ENCODE peak calls at places on chromosomes 16 and 17, in six cellular contexts. R is H1; W is NCI-H345; U is nucleus accumbens; V is cardiac fibroblast; D is activated naive CD4-positive, alpha-beta T cell. P is an unnamed sample.

GRCh38 chr17:80277751-80278671 is 17.4 kb downstream of the RNF213 start:
- DNase-seq in R (no peak), W (no peak), U (peak; percentile 16), V (no peak), D (no peak), P (no peak)

GRCh38 chr16:1762879-1763520 is 8.3 kb downstream of the NME3 start:
- DNase-seq in R (no peak), W (no peak), U (no peak), V (no peak), D (no peak), P (no peak)

GRCh38 chr17:74452027-74452840 is 14.2 kb upstream of the CD300A start:
- DNase-seq in R (no peak), W (peak; percentile 63), U (no peak), V (no peak), D (no peak), P (peak; percentile 86)

GRCh38 chr17:50102164-50102991 is 7.2 kb downstream of the PDK2 start:
- DNase-seq in R (no peak), W (no peak), U (no peak), V (no peak), D (no peak), P (no peak)

GRCh38 chr16:30949655-30950515 is 1.0 kb downstream of the ORAI3 start:
- DNase-seq in R (no peak), W (peak; percentile 40), U (no peak), V (peak; percentile 93), D (peak; percentile 17), P (no peak)

GRCh38 chr17:60901222-60901621 is 223.6 kb downstream of the BCAS3 start:
- DNase-seq in R (no peak), W (no peak), U (no peak), V (peak; percentile 56), D (no peak), P (no peak)

GRCh38 chr16:31427441-31428276 is 501 bp downstream of the COX6A2 start:
- DNase-seq in R (no peak), W (no peak), U (peak; percentile 37), V (peak; percentile 20), D (peak; percentile 58), P (peak; percentile 20)

GRCh38 chr16:23433261-23433920 is 19.6 kb downstream of the COG7 start:
- DNase-seq in R (no peak), W (no peak), U (no peak), V (no peak), D (no peak), P (no peak)

GRCh38 chr17:34673995-34674900 is 94.9 kb downstream of the TMEM132E start:
- DNase-seq in R (no peak), W (no peak), U (no peak), V (no peak), D (no peak), P (peak; percentile 66)

GRCh38 chr17:30389755-30390300 is 11.1 kb downstream of the CPD start:
- DNase-seq in R (no peak), W (no peak), U (no peak), V (peak; percentile 74), D (no peak), P (no peak)

GRCh38 chr17:38921756-38922411 is 3.5 kb upstream of the LASP1NB start:
- DNase-seq in R (no peak), W (no peak), U (no peak), V (no peak), D (no peak), P (no peak)

GRCh38 chr17:2724783-2725164 is 13.2 kb upstream of the CLUH start:
- DNase-seq in R (peak; percentile 61), W (no peak), U (no peak), V (peak; percentile 41), D (peak; percentile 39), P (no peak)

P was measured in NCI-H1092.